ENCODE peak calls at places on chromosomes 4 and X, in eight cellular contexts. F is NCI-H1092; G is DMS53; I is ACHN; R is Panc1; H is activated CD4-positive, alpha-beta memory T cell treated with anti-CD3 and anti-CD28 coated beads for 36 hours; M is neuronal stem cell; T is AG20443. K is an unnamed sample.

GRCh38 chr4:73315091-73315490 is 56.5 kb upstream of the ANKRD17 start:
- DNase-seq in H (no peak), M (no peak), G (no peak), F (no peak), I (no peak), T (peak), R (no peak), K (peak)

GRCh38 chr4:89245459-89245858 is 62.1 kb downstream of the GPRIN3 start:
- DNase-seq in T (no peak), F (peak), I (no peak), H (no peak), M (no peak), R (no peak), G (peak), K (no peak)

GRCh38 chr4:129254126-129254525 is 158.2 kb downstream of the C4orf33 start:
- DNase-seq in T (no peak), M (no peak), I (no peak), G (no peak), H (no peak), F (no peak), R (no peak), K (no peak)

GRCh38 chr4:7192252-7193039 is at the start of gene SORCS2:
- DNase-seq in R (no peak), H (peak), I (peak), G (peak), F (peak), M (peak), T (peak), K (peak)

GRCh38 chr4:125322363-125322730 is 7.6 kb downstream of the FAT4 start:
- DNase-seq in H (no peak), M (no peak), I (peak), R (no peak), G (no peak), T (peak), F (no peak), K (peak)

GRCh38 chrX:348461-349117 is 30.0 kb upstream of the GTPBP6 start:
- DNase-seq in I (no peak), M (no peak), F (no peak), G (no peak), R (no peak), T (no peak), H (no peak), K (no peak)

GRCh38 chr4:148717988-148718387 is 275.8 kb upstream of the NR3C2 start:
- DNase-seq in I (no peak), H (no peak), G (no peak), F (no peak), R (no peak), M (no peak), T (no peak), K (no peak)

GRCh38 chr4:59704621-59705020 is 1495.5 kb upstream of the ADGRL3 start:
- DNase-seq in G (no peak), H (no peak), I (no peak), F (no peak), T (no peak), R (no peak), M (no peak), K (no peak)

GRCh38 chrX:40167240-40168182 is 69.8 kb upstream of the BCOR start:
- DNase-seq in T (no peak), M (no peak), I (no peak), G (peak), F (peak), H (peak), R (no peak), K (no peak)

GRCh38 chr4:46388860-46389259 is 1.1 kb downstream of the GABRA2 start:
- DNase-seq in R (no peak), H (no peak), G (peak), I (no peak), T (no peak), M (no peak), F (no peak), K (no peak)

GRCh38 chr4:72302981-72303704 is 265.9 kb downstream of the ADAMTS3 start:
- DNase-seq in I (peak), T (peak), R (no peak), F (peak), M (peak), H (peak), G (peak), K (peak)

GRCh38 chr4:145681956-145682355 is 2.0 kb downstream of the C4orf51 start:
- DNase-seq in G (no peak), I (no peak), F (no peak), H (no peak), M (no peak), R (no peak), T (peak), K (peak)

GRCh38 chrX:23372220-23372902 is 37.7 kb downstream of the PTCHD1 start:
- DNase-seq in T (no peak), F (no peak), G (peak), M (no peak), I (no peak), R (no peak), H (no peak), K (no peak)

GRCh38 chr4:2334826-2335728 is 73.2 kb upstream of the MXD4 start:
- DNase-seq in R (no peak), I (no peak), G (no peak), T (peak), F (no peak), M (no peak), H (no peak), K (no peak)

GRCh38 chrX:40097492-40098263 is at the start of gene BCOR:
- DNase-seq in I (peak), T (peak), R (no peak), M (no peak), G (peak), F (peak), H (peak), K (peak)